ENCODE peak calls at places on chromosomes 6 and 20, in six cellular contexts. One of them, this sample, is unnamed.

GRCh38 chr6:124282541-124282940 is 478.9 kb downstream of the NKAIN2 start:
- DNase-seq in CD8-positive, alpha-beta memory T cell: no peak
- DNase-seq in ACHN: no peak
- DNase-seq in effector memory CD4-positive, alpha-beta T cell: no peak
- DNase-seq in HTR-8/SVneo: no peak
- DNase-seq in stimulated activated naive CD4-positive, alpha-beta T cell: no peak
- DNase-seq in this sample: no peak

GRCh38 chr6:14664112-14664592 is 546.6 kb downstream of the CD83 start:
- DNase-seq in ACHN: no peak
- DNase-seq in CD8-positive, alpha-beta memory T cell: no peak
- DNase-seq in stimulated activated naive CD4-positive, alpha-beta T cell: no peak
- DNase-seq in effector memory CD4-positive, alpha-beta T cell: no peak
- DNase-seq in HTR-8/SVneo: no peak
- DNase-seq in this sample: no peak

GRCh38 chr6:106870069-106870468 is 104.5 kb downstream of the CD24 start:
- DNase-seq in ACHN: peak
- DNase-seq in HTR-8/SVneo: peak
- DNase-seq in stimulated activated naive CD4-positive, alpha-beta T cell: no peak
- DNase-seq in CD8-positive, alpha-beta memory T cell: no peak
- DNase-seq in effector memory CD4-positive, alpha-beta T cell: no peak
- DNase-seq in this sample: peak

GRCh38 chr20:50456452-50457324 is 53.5 kb upstream of the PTPN1 start:
- DNase-seq in HTR-8/SVneo: no peak
- DNase-seq in ACHN: no peak
- DNase-seq in CD8-positive, alpha-beta memory T cell: no peak
- DNase-seq in effector memory CD4-positive, alpha-beta T cell: no peak
- DNase-seq in stimulated activated naive CD4-positive, alpha-beta T cell: no peak
- DNase-seq in this sample: no peak

GRCh38 chr20:62704341-62704948 is 4.2 kb upstream of the NTSR1 start:
- DNase-seq in HTR-8/SVneo: peak
- DNase-seq in stimulated activated naive CD4-positive, alpha-beta T cell: no peak
- DNase-seq in CD8-positive, alpha-beta memory T cell: no peak
- DNase-seq in ACHN: peak
- DNase-seq in effector memory CD4-positive, alpha-beta T cell: no peak
- DNase-seq in this sample: peak

GRCh38 chr6:166167801-166168615 is at the start of gene TBXT:
- DNase-seq in effector memory CD4-positive, alpha-beta T cell: no peak
- DNase-seq in HTR-8/SVneo: no peak
- DNase-seq in CD8-positive, alpha-beta memory T cell: no peak
- DNase-seq in stimulated activated naive CD4-positive, alpha-beta T cell: no peak
- DNase-seq in ACHN: no peak
- DNase-seq in this sample: no peak

GRCh38 chr6:106300944-106301343 is 24.6 kb downstream of the ATG5 start:
- DNase-seq in stimulated activated naive CD4-positive, alpha-beta T cell: no peak
- DNase-seq in effector memory CD4-positive, alpha-beta T cell: no peak
- DNase-seq in HTR-8/SVneo: peak
- DNase-seq in CD8-positive, alpha-beta memory T cell: no peak
- DNase-seq in ACHN: peak
- DNase-seq in this sample: peak

GRCh38 chr6:139124887-139125672 is 9.8 kb upstream of the HECA start:
- DNase-seq in effector memory CD4-positive, alpha-beta T cell: peak
- DNase-seq in CD8-positive, alpha-beta memory T cell: peak
- DNase-seq in stimulated activated naive CD4-positive, alpha-beta T cell: peak
- DNase-seq in ACHN: peak
- DNase-seq in HTR-8/SVneo: peak
- DNase-seq in this sample: peak

GRCh38 chr20:62831854-62832211 is 15.0 kb downstream of the COL9A3 start:
- DNase-seq in HTR-8/SVneo: no peak
- DNase-seq in effector memory CD4-positive, alpha-beta T cell: no peak
- DNase-seq in ACHN: no peak
- DNase-seq in stimulated activated naive CD4-positive, alpha-beta T cell: no peak
- DNase-seq in CD8-positive, alpha-beta memory T cell: peak
- DNase-seq in this sample: no peak

GRCh38 chr20:33585413-33585812 is 76.7 kb upstream of the C20orf144 start:
- DNase-seq in ACHN: no peak
- DNase-seq in HTR-8/SVneo: no peak
- DNase-seq in CD8-positive, alpha-beta memory T cell: no peak
- DNase-seq in effector memory CD4-positive, alpha-beta T cell: no peak
- DNase-seq in stimulated activated naive CD4-positive, alpha-beta T cell: no peak
- DNase-seq in this sample: no peak

GRCh38 chr6:164216839-164217238 is 802.3 kb downstream of the QKI start:
- DNase-seq in effector memory CD4-positive, alpha-beta T cell: no peak
- DNase-seq in stimulated activated naive CD4-positive, alpha-beta T cell: no peak
- DNase-seq in ACHN: no peak
- DNase-seq in HTR-8/SVneo: no peak
- DNase-seq in CD8-positive, alpha-beta memory T cell: no peak
- DNase-seq in this sample: no peak

GRCh38 chr20:45823949-45824835 is 2.9 kb downstream of the TNNC2 start:
- DNase-seq in effector memory CD4-positive, alpha-beta T cell: peak
- DNase-seq in HTR-8/SVneo: no peak
- DNase-seq in CD8-positive, alpha-beta memory T cell: peak
- DNase-seq in ACHN: peak
- DNase-seq in stimulated activated naive CD4-positive, alpha-beta T cell: peak
- DNase-seq in this sample: no peak

GRCh38 chr6:159533568-159533967 is 159.5 kb downstream of the SOD2 start:
- DNase-seq in HTR-8/SVneo: no peak
- DNase-seq in stimulated activated naive CD4-positive, alpha-beta T cell: no peak
- DNase-seq in CD8-positive, alpha-beta memory T cell: no peak
- DNase-seq in effector memory CD4-positive, alpha-beta T cell: no peak
- DNase-seq in ACHN: no peak
- DNase-seq in this sample: no peak

GRCh38 chr6:130500693-130501092 is 134.9 kb downstream of the TMEM200A start:
- DNase-seq in CD8-positive, alpha-beta memory T cell: no peak
- DNase-seq in HTR-8/SVneo: no peak
- DNase-seq in stimulated activated naive CD4-positive, alpha-beta T cell: no peak
- DNase-seq in effector memory CD4-positive, alpha-beta T cell: no peak
- DNase-seq in ACHN: no peak
- DNase-seq in this sample: no peak

GRCh38 chr20:11676618-11677289 is 240.9 kb upstream of the BTBD3 start:
- DNase-seq in CD8-positive, alpha-beta memory T cell: no peak
- DNase-seq in HTR-8/SVneo: peak
- DNase-seq in ACHN: peak
- DNase-seq in stimulated activated naive CD4-positive, alpha-beta T cell: no peak
- DNase-seq in effector memory CD4-positive, alpha-beta T cell: no peak
- DNase-seq in this sample: peak

GRCh38 chr20:60937581-60937980 is 314.5 kb upstream of the CDH4 start:
- DNase-seq in CD8-positive, alpha-beta memory T cell: no peak
- DNase-seq in HTR-8/SVneo: no peak
- DNase-seq in stimulated activated naive CD4-positive, alpha-beta T cell: no peak
- DNase-seq in ACHN: no peak
- DNase-seq in effector memory CD4-positive, alpha-beta T cell: no peak
- DNase-seq in this sample: no peak

GRCh38 chr20:51404297-51405060 is 138.0 kb downstream of the NFATC2 start:
- DNase-seq in CD8-positive, alpha-beta memory T cell: peak
- DNase-seq in effector memory CD4-positive, alpha-beta T cell: peak
- DNase-seq in ACHN: no peak
- DNase-seq in stimulated activated naive CD4-positive, alpha-beta T cell: peak
- DNase-seq in HTR-8/SVneo: no peak
- DNase-seq in this sample: peak

GRCh38 chr6:78942451-78942850 is 75.1 kb downstream of the IRAK1BP1 start:
- DNase-seq in CD8-positive, alpha-beta memory T cell: no peak
- DNase-seq in effector memory CD4-positive, alpha-beta T cell: no peak
- DNase-seq in ACHN: no peak
- DNase-seq in HTR-8/SVneo: no peak
- DNase-seq in stimulated activated naive CD4-positive, alpha-beta T cell: no peak
- DNase-seq in this sample: no peak

GRCh38 chr6:140970485-140970884 is 1162.2 kb upstream of the GJE1 start:
- DNase-seq in effector memory CD4-positive, alpha-beta T cell: no peak
- DNase-seq in stimulated activated naive CD4-positive, alpha-beta T cell: no peak
- DNase-seq in CD8-positive, alpha-beta memory T cell: no peak
- DNase-seq in ACHN: no peak
- DNase-seq in HTR-8/SVneo: no peak
- DNase-seq in this sample: no peak

GRCh38 chr6:37324131-37325033 is 29.4 kb upstream of the RNF8 start:
- DNase-seq in ACHN: peak
- DNase-seq in effector memory CD4-positive, alpha-beta T cell: no peak
- DNase-seq in HTR-8/SVneo: peak
- DNase-seq in CD8-positive, alpha-beta memory T cell: no peak
- DNase-seq in stimulated activated naive CD4-positive, alpha-beta T cell: no peak
- DNase-seq in this sample: peak

GRCh38 chr6:123064038-123064437 is 68.0 kb downstream of the CLVS2 start:
- DNase-seq in CD8-positive, alpha-beta memory T cell: no peak
- DNase-seq in effector memory CD4-positive, alpha-beta T cell: no peak
- DNase-seq in HTR-8/SVneo: no peak
- DNase-seq in stimulated activated naive CD4-positive, alpha-beta T cell: no peak
- DNase-seq in ACHN: no peak
- DNase-seq in this sample: no peak

GRCh38 chr6:14401181-14401745 is 283.7 kb downstream of the CD83 start:
- DNase-seq in ACHN: no peak
- DNase-seq in effector memory CD4-positive, alpha-beta T cell: no peak
- DNase-seq in CD8-positive, alpha-beta memory T cell: no peak
- DNase-seq in HTR-8/SVneo: no peak
- DNase-seq in stimulated activated naive CD4-positive, alpha-beta T cell: no peak
- DNase-seq in this sample: no peak

GRCh38 chr20:53827996-53828672 is 234.5 kb upstream of the ZNF217 start:
- DNase-seq in stimulated activated naive CD4-positive, alpha-beta T cell: no peak
- DNase-seq in HTR-8/SVneo: peak
- DNase-seq in CD8-positive, alpha-beta memory T cell: no peak
- DNase-seq in ACHN: peak
- DNase-seq in effector memory CD4-positive, alpha-beta T cell: no peak
- DNase-seq in this sample: peak

GRCh38 chr6:137332637-137333228 is 113.5 kb upstream of the IFNGR1 start:
- DNase-seq in CD8-positive, alpha-beta memory T cell: no peak
- DNase-seq in effector memory CD4-positive, alpha-beta T cell: no peak
- DNase-seq in HTR-8/SVneo: no peak
- DNase-seq in ACHN: no peak
- DNase-seq in stimulated activated naive CD4-positive, alpha-beta T cell: no peak
- DNase-seq in this sample: no peak

GRCh38 chr6:53375851-53376250 is 27.1 kb upstream of the ELOVL5 start:
- DNase-seq in ACHN: peak
- DNase-seq in effector memory CD4-positive, alpha-beta T cell: no peak
- DNase-seq in HTR-8/SVneo: no peak
- DNase-seq in CD8-positive, alpha-beta memory T cell: no peak
- DNase-seq in stimulated activated naive CD4-positive, alpha-beta T cell: no peak
- DNase-seq in this sample: no peak

GRCh38 chr6:3624268-3625136 is 127.0 kb downstream of the PXDC1 start:
- DNase-seq in ACHN: no peak
- DNase-seq in CD8-positive, alpha-beta memory T cell: no peak
- DNase-seq in effector memory CD4-positive, alpha-beta T cell: no peak
- DNase-seq in stimulated activated naive CD4-positive, alpha-beta T cell: no peak
- DNase-seq in HTR-8/SVneo: no peak
- DNase-seq in this sample: no peak

GRCh38 chr20:42986143-42986773 is 203.4 kb downstream of the PTPRT start:
- DNase-seq in ACHN: no peak
- DNase-seq in CD8-positive, alpha-beta memory T cell: no peak
- DNase-seq in effector memory CD4-positive, alpha-beta T cell: no peak
- DNase-seq in HTR-8/SVneo: no peak
- DNase-seq in stimulated activated naive CD4-positive, alpha-beta T cell: no peak
- DNase-seq in this sample: no peak

GRCh38 chr6:169075211-169075621 is 178.4 kb downstream of the THBS2 start:
- DNase-seq in CD8-positive, alpha-beta memory T cell: no peak
- DNase-seq in stimulated activated naive CD4-positive, alpha-beta T cell: no peak
- DNase-seq in effector memory CD4-positive, alpha-beta T cell: no peak
- DNase-seq in ACHN: no peak
- DNase-seq in HTR-8/SVneo: no peak
- DNase-seq in this sample: no peak

This sample was measured in RCC 7860.